ENCODE peak calls at places on chromosomes 6 and 20, in four cellular contexts. U, C, R and V are unnamed samples.

GRCh38 chr20:36098364-36098763 is 56.2 kb upstream of the EPB41L1 start:
- DNase-seq in U (no peak), C (no peak), R (no peak), V (no peak)

GRCh38 chr6:26597389-26597766 is 625 bp downstream of the ABT1 start:
- DNase-seq in U (no peak), C (no peak), R (no peak), V (no peak)

GRCh38 chr20:57389695-57390603 is 1.2 kb upstream of the RBM38 start:
- DNase-seq in U (no peak), C (peak), R (peak), V (no peak)

GRCh38 chr6:157648561-157648960 is 174.5 kb upstream of the SNX9 start:
- DNase-seq in U (no peak), C (no peak), R (no peak), V (no peak)

GRCh38 chr6:135640449-135641111 is 143.0 kb upstream of the AHI1 start:
- DNase-seq in U (no peak), C (no peak), R (no peak), V (no peak)

GRCh38 chr6:108359901-108360882 is 65.3 kb downstream of the AFG1L start:
- DNase-seq in U (no peak), C (no peak), R (no peak), V (no peak)

GRCh38 chr6:77456531-77457248 is 6.6 kb downstream of the HTR1B start:
- DNase-seq in U (peak), C (no peak), R (no peak), V (peak)

GRCh38 chr20:58094698-58095097 is 133.8 kb downstream of the ANKRD60 start:
- DNase-seq in U (no peak), C (no peak), R (no peak), V (no peak)

GRCh38 chr6:42028234-42029061 is 21.9 kb upstream of the TAF8 start:
- DNase-seq in U (no peak), C (no peak), R (no peak), V (no peak)

GRCh38 chr6:136524936-136525413 is 25.2 kb downstream of the MAP7 start:
- DNase-seq in U (no peak), C (no peak), R (no peak), V (no peak)

GRCh38 chr6:135875446-135875845 is 23.9 kb downstream of the PDE7B start:
- DNase-seq in U (no peak), C (no peak), R (no peak), V (no peak)

GRCh38 chr6:70151616-70152015 is 151.3 kb downstream of the COL9A1 start:
- DNase-seq in U (no peak), C (no peak), R (no peak), V (no peak)

DNA sequence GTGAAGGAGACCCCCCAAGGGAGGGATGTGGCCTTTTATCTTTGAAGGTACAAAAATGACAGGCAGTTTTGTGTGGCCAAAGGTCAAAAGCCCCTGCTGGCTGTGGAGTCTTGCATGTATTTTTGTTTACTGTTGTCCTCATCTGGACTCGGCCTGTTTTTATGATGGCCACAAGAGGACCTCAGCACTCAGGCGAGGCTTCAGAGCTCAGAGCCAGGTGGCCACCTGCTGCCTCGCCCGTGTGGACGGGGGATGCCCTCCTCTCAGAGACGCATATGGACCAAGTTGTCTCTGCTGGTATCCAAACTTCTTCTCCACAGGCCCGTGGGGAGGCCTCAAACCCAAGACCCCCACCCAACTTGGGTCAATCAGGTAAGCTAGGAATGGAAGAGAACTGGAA is 118.2 kb downstream of the DACT2 start:
- DNase-seq in U (no peak), C (no peak), R (no peak), V (no peak)
- TF ChIP-seq CTCF in U (no peak), C (no peak), R (no peak), V (no peak)

GRCh38 chr6:27617700-27618689 is 145.1 kb upstream of the ZNF184 start:
- DNase-seq in U (no peak), C (no peak), R (no peak), V (no peak)
- TF ChIP-seq CTCF in U (peak), C (no peak), R (no peak), V (no peak)

GRCh38 chr6:168071620-168072019 is 7.4 kb downstream of the FRMD1 start:
- DNase-seq in U (no peak), C (no peak), R (no peak), V (no peak)
- TF ChIP-seq CTCF in U (no peak), C (no peak), R (no peak), V (no peak)

DNA sequence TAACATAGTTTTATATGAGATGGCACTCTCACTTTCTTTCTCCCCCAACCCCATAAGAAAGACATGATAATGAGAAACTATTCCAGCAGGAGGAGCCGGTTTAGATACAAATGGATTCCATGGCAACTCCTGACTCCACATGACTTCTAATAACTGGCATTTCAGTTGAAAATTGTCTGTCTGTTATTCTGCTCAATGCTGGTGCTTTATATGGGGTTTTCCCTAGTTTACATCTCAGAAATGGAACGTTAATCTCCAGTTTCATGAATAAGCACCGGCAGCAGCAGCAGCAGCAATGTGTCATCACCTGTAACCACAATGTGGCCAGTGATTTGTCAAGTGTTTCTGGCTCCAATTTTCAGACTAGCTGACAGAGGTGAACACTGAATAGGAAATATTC is 8.0 kb upstream of the SIM1 start:
- DNase-seq in U (peak), C (no peak), R (no peak), V (no peak)
- TF ChIP-seq CTCF in U (no peak), C (no peak), R (no peak), V (peak)

GRCh38 chr6:127190552-127190951 is 72.1 kb downstream of the RSPO3 start:
- DNase-seq in U (peak), C (no peak), R (no peak), V (no peak)
- TF ChIP-seq CTCF in U (peak), C (no peak), R (peak), V (peak)

GRCh38 chr20:23350007-23350854 is at the start of gene NXT1:
- DNase-seq in U (peak), C (peak), R (peak), V (peak)
- TF ChIP-seq CTCF in U (peak), C (no peak), R (no peak), V (no peak)

DNA sequence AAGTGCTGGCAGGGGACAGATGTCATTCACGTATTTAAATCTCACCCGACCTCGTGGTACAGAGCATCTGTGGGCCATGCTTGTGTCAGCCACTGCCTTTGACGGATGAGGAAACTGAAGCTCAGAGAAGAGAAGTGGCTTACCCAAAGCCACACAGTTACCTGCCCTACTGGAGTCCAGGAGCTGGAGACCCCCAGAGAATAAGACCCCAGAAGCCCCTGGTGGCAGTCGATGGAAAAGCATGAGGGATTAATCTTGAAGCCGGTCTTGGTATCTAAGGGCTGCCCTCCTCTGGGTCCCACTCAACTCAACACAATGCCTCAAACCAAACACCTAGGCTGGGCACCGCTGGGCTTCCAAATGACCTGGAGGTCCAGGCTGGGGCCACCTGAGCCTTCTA is 83.1 kb downstream of the GRM4 start:
- DNase-seq in U (no peak), C (no peak), R (no peak), V (no peak)
- TF ChIP-seq CTCF in U (peak), C (no peak), R (no peak), V (no peak)

GRCh38 chr20:45545351-45545750 is 1.9 kb downstream of the EPPIN start:
- DNase-seq in U (no peak), C (no peak), R (no peak), V (no peak)

GRCh38 chr20:45548410-45548809 is 1.2 kb upstream of the EPPIN start:
- DNase-seq in U (no peak), C (no peak), R (no peak), V (no peak)

GRCh38 chr20:45550765-45551164 is 3.6 kb upstream of the EPPIN start:
- DNase-seq in U (no peak), C (no peak), R (no peak), V (no peak)

GRCh38 chr20:45547206-45547770 is at the start of gene EPPIN:
- DNase-seq in U (no peak), C (no peak), R (no peak), V (no peak)

DNA sequence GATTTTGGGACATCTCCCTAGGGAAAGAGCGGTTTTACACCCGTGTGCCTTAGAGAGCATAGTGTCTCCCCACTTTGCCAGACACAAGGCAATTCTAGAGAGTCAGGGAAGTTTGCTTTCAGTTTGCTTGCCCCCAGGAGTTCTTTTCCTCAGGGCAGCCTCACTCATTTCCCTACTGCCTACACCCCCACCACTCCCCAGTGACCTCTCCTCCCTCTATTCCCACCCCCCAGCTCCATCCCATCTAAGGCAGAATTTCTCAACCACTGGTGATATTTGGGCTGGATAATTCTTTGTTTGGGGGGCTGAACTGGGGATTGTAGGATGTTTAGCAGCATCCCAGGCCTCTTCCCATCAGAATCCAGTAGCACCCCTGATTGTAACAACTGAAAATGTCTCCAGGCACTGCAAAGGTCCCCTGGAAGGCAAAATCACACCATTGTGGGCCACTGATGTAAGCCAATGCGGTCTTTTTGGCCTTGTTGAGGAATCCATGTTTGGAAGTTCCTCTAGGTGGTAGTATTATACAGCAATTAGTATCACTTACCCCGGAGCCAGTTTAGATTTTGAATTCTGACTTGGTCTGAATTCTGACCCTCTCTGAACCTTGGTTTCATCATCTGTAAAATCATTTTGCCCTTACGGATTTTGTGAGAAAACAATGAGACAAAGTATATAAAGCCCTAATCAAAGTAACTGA is 1.3 kb downstream of the EPPIN start:
- DNase-seq in U (peak), C (no peak), R (no peak), V (peak)
- TF ChIP-seq CTCF in U (peak), C (no peak), R (peak), V (peak)

GRCh38 chr6:35080821-35081425 is 60.2 kb downstream of the TCP11 start:
- DNase-seq in U (no peak), C (no peak), R (no peak), V (no peak)
- TF ChIP-seq CTCF in U (no peak), C (no peak), R (no peak), V (no peak)

GRCh38 chr20:47816487-47817451 is 31.5 kb upstream of the SULF2 start:
- DNase-seq in U (no peak), C (no peak), R (no peak), V (no peak)
- TF ChIP-seq CTCF in U (no peak), C (no peak), R (no peak), V (no peak)